ENCODE peak calls at places on chromosomes 16 and 17, in five cellular contexts. I, Y, J, G and O are unnamed samples.

GRCh38 chr16:86819523-86819887 is 241.2 kb downstream of the FOXL1 start:
- DNase-seq in I (no peak), Y (no peak), J (no peak), G (no peak), O (no peak)

GRCh38 chr17:57032343-57032742 is 52.7 kb upstream of the AKAP1 start:
- DNase-seq in I (no peak), Y (peak), J (no peak), G (peak), O (peak)

GRCh38 chr17:63647065-63647725 is 25.0 kb downstream of the MAP3K3 start:
- DNase-seq in I (no peak), Y (no peak), J (no peak), G (no peak), O (no peak)

GRCh38 chr17:43401293-43401692 is 2.5 kb downstream of the ARL4D start:
- DNase-seq in I (no peak), Y (no peak), J (no peak), G (no peak), O (peak)

GRCh38 chr16:47925811-47926460 is 229.9 kb downstream of the ABCC12 start:
- DNase-seq in I (no peak), Y (no peak), J (no peak), G (no peak), O (no peak)

GRCh38 chr16:8801686-8802085 is 4.0 kb downstream of the PMM2 start:
- DNase-seq in I (no peak), Y (no peak), J (no peak), G (no peak), O (no peak)

GRCh38 chr16:75733305-75734141 is 7.2 kb upstream of the CPHXL start:
- DNase-seq in I (no peak), Y (no peak), J (no peak), G (no peak), O (peak)

GRCh38 chr16:23148513-23149266 is 562 bp downstream of the USP31 start:
- DNase-seq in I (peak), Y (peak), J (peak), G (peak), O (peak)

GRCh38 chr16:11743308-11744074 is 834 bp upstream of the TXNDC11 start:
- DNase-seq in I (peak), Y (peak), J (no peak), G (peak), O (no peak)

GRCh38 chr17:55845385-55845784 is 94.5 kb downstream of the PCTP start:
- DNase-seq in I (peak), Y (no peak), J (no peak), G (peak), O (peak)